ENCODE peak calls at places on chromosomes 13 and 19, in four cellular contexts. N is neuronal stem cell, Y is NCI-H2029, V is RCC 7860. M is an unnamed sample.

GRCh38 chr13:98307744-98308524 is 130.9 kb upstream of the RNF113B start:
- DNase-seq in N (no peak), Y (no peak), V (no peak), M (no peak)

GRCh38 chr19:54298357-54299125 is 14.4 kb downstream of the LILRA5 start:
- DNase-seq in V (no peak), N (no peak), Y (no peak), M (no peak)

GRCh38 chr13:30862707-30863106 is 43.4 kb upstream of the MEDAG start:
- DNase-seq in Y (no peak), N (no peak), V (no peak), M (no peak)

GRCh38 chr13:72586519-72586918 is 140.9 kb downstream of the MZT1 start:
- DNase-seq in N (no peak), V (no peak), Y (no peak), M (no peak)

GRCh38 chr13:59111711-59112110 is 1052.0 kb downstream of the DIAPH3 start:
- DNase-seq in V (peak), N (no peak), Y (no peak), M (no peak)

GRCh38 chr19:12913871-12914690 is 5.0 kb downstream of the SYCE2 start:
- DNase-seq in V (no peak), Y (peak), N (no peak), M (peak)

GRCh38 chr13:20197361-20197834 is 4.7 kb upstream of the GJB2 start:
- DNase-seq in N (peak), V (peak), Y (peak), M (no peak)

GRCh38 chr13:70613295-70613694 is 505.0 kb upstream of the KLHL1 start:
- DNase-seq in V (no peak), Y (no peak), N (no peak), M (no peak)

GRCh38 chr13:24148414-24149305 is 11.9 kb upstream of the SPATA13 start:
- DNase-seq in V (peak), Y (peak), N (no peak), M (no peak)

GRCh38 chr19:31127132-31127967 is 221.9 kb downstream of the TSHZ3 start:
- DNase-seq in Y (no peak), V (peak), N (no peak), M (no peak)

GRCh38 chr13:45582533-45583076 is 32.9 kb downstream of the ERICH6B start:
- DNase-seq in N (no peak), V (no peak), Y (no peak), M (no peak)

GRCh38 chr13:67226686-67227085 is 3.5 kb downstream of the PCDH9 start:
- DNase-seq in N (no peak), V (no peak), Y (no peak), M (no peak)

GRCh38 chr19:30367001-30367400 is 5.2 kb upstream of the ZNF536 start:
- DNase-seq in Y (no peak), N (no peak), V (no peak), M (no peak)

GRCh38 chr19:56595548-56595899 is 422 bp downstream of the ZNF71 start:
- DNase-seq in V (no peak), N (no peak), Y (no peak), M (no peak)

GRCh38 chr19:750640-751423 is at the start of gene MISP:
- DNase-seq in V (no peak), Y (peak), N (no peak), M (no peak)

GRCh38 chr13:59356607-59357006 is 807.1 kb downstream of the DIAPH3 start:
- DNase-seq in N (no peak), Y (peak), V (no peak), M (no peak)

GRCh38 chr19:7188682-7189629 is 105.3 kb downstream of the INSR start:
- DNase-seq in Y (peak), V (no peak), N (no peak), M (no peak)

GRCh38 chr13:50757021-50757420 is 86.5 kb downstream of the DLEU7 start:
- DNase-seq in N (no peak), V (no peak), Y (no peak), M (no peak)

GRCh38 chr19:9936151-9937000 is at the start of gene OLFM2:
- DNase-seq in V (no peak), N (peak), Y (no peak), M (peak)

GRCh38 chr13:30002577-30002976 is 152.2 kb upstream of the UBL3 start:
- DNase-seq in N (no peak), Y (no peak), V (peak), M (no peak)

GRCh38 chr19:8240274-8241229 is 31.4 kb downstream of the CERS4 start:
- DNase-seq in N (peak), V (peak), Y (peak), M (peak)

GRCh38 chr13:80390338-80390737 is 49.4 kb upstream of the SPRY2 start:
- DNase-seq in Y (no peak), V (no peak), N (no peak), M (no peak)

GRCh38 chr13:100523437-100523836 is 65.2 kb downstream of the GGACT start:
- DNase-seq in Y (no peak), V (no peak), N (no peak), M (no peak)

GRCh38 chr13:98433654-98434053 is 143.3 kb downstream of the STK24 start:
- DNase-seq in N (no peak), V (no peak), Y (no peak), M (no peak)

GRCh38 chr13:51148952-51149573 is 38.0 kb upstream of the C13orf42 start:
- DNase-seq in V (no peak), N (peak), Y (no peak), M (no peak)

GRCh38 chr13:45021250-45021649 is 31.9 kb downstream of the GPALPP1 start:
- DNase-seq in N (no peak), V (no peak), Y (no peak), M (no peak)

GRCh38 chr13:41025518-41025917 is 6.4 kb upstream of the ELF1 start:
- DNase-seq in Y (peak), V (no peak), N (no peak), M (no peak)

GRCh38 chr19:16076958-16077611 is 790 bp downstream of the TPM4 start:
- DNase-seq in V (peak), Y (peak), N (no peak), M (peak)

GRCh38 chr13:31686660-31687430 is 52.5 kb upstream of the RXFP2 start:
- DNase-seq in N (no peak), Y (no peak), V (no peak), M (no peak)

GRCh38 chr13:113164492-113164891 is 6.0 kb downstream of the PROZ start:
- DNase-seq in N (no peak), Y (no peak), V (no peak), M (no peak)

GRCh38 chr13:94251801-94252200 is 227.7 kb downstream of the DCT start:
- DNase-seq in Y (no peak), V (peak), N (no peak), M (no peak)

GRCh38 chr19:55193481-55193880 is 13.4 kb upstream of the SYT5 start:
- DNase-seq in N (no peak), V (no peak), Y (no peak), M (no peak)

GRCh38 chr13:51594432-51594831 is 10.2 kb downstream of the WDFY2 start:
- DNase-seq in N (no peak), Y (no peak), V (no peak), M (no peak)

GRCh38 chr13:46757640-46758039 is 39.3 kb downstream of the ESD start:
- DNase-seq in N (no peak), Y (no peak), V (no peak), M (no peak)

GRCh38 chr19:3386447-3387234 is 20.3 kb downstream of the NFIC start:
- DNase-seq in Y (no peak), V (no peak), N (no peak), M (no peak)

GRCh38 chr19:10888421-10888866 is 17.1 kb downstream of the CARM1 start:
- DNase-seq in N (no peak), Y (no peak), V (no peak), M (no peak)

GRCh38 chr19:43560687-43561086 is 14.6 kb downstream of the XRCC1 start:
- DNase-seq in N (no peak), Y (no peak), V (peak), M (peak)

GRCh38 chr13:91726666-91727065 is 328.2 kb downstream of the GPC5 start:
- DNase-seq in V (no peak), N (no peak), Y (no peak), M (no peak)

GRCh38 chr19:4556574-4557185 is 2.8 kb downstream of the SEMA6B start:
- DNase-seq in N (no peak), Y (peak), V (no peak), M (no peak)